ENCODE peak calls at places on chromosome 7, in seven cellular contexts. N, S, T, H, P, J and X are unnamed samples.

GRCh38 chr7:51298912-51299311 is 17.7 kb downstream of the COBL start:
- DNase-seq in N (no peak), S (no peak), T (no peak), H (no peak), P (no peak), J (no peak), X (no peak)

GRCh38 chr7:116851175-116851574 is 11.2 kb upstream of the CAPZA2 start:
- DNase-seq in N (no peak), S (no peak), T (no peak), H (no peak), P (no peak), J (no peak), X (no peak)

GRCh38 chr7:151059362-151060112 is at the start of gene SLC4A2:
- DNase-seq in N (peak), S (peak), T (peak), H (peak), P (no peak), J (peak), X (peak)

GRCh38 chr7:73647725-73648592 is 19.7 kb upstream of the VPS37D start:
- DNase-seq in N (peak), S (no peak), T (no peak), H (peak), P (no peak), J (no peak), X (no peak)

GRCh38 chr7:145050415-145050814 is 214.6 kb upstream of the TPK1 start:
- DNase-seq in N (no peak), S (no peak), T (no peak), H (no peak), P (no peak), J (no peak), X (no peak)

GRCh38 chr7:27141591-27142561 is 1.6 kb downstream of the HOXA5 start:
- DNase-seq in N (peak), S (no peak), T (no peak), H (peak), P (no peak), J (peak), X (peak)

GRCh38 chr7:28277364-28277763 is 96.8 kb upstream of the JAZF1 start:
- DNase-seq in N (no peak), S (no peak), T (no peak), H (no peak), P (no peak), J (no peak), X (no peak)

GRCh38 chr7:117322741-117323584 is at the start of gene WNT2:
- DNase-seq in N (no peak), S (no peak), T (no peak), H (no peak), P (no peak), J (no peak), X (no peak)

GRCh38 chr7:36870625-36871354 is 146.5 kb upstream of the AOAH start:
- DNase-seq in N (no peak), S (no peak), T (no peak), H (no peak), P (no peak), J (no peak), X (no peak)

GRCh38 chr7:92694211-92694610 is 104.0 kb upstream of the FAM133B start:
- DNase-seq in N (no peak), S (no peak), T (no peak), H (no peak), P (no peak), J (no peak), X (no peak)

GRCh38 chr7:929311-929711 is 25.2 kb downstream of the ADAP1 start:
- DNase-seq in N (peak), S (peak), T (no peak), H (no peak), P (no peak), J (no peak), X (no peak)

GRCh38 chr7:50733552-50733951 is 49.1 kb downstream of the GRB10 start:
- DNase-seq in N (no peak), S (no peak), T (no peak), H (peak), P (no peak), J (no peak), X (no peak)

GRCh38 chr7:19530261-19530660 is 178.6 kb downstream of the POLR1F start:
- DNase-seq in N (no peak), S (no peak), T (no peak), H (no peak), P (no peak), J (no peak), X (no peak)

GRCh38 chr7:110797656-110798055 is 293.3 kb upstream of the LRRN3 start:
- DNase-seq in N (no peak), S (no peak), T (no peak), H (no peak), P (no peak), J (no peak), X (no peak)
- H3K4me3 ChIP-seq in N (no peak), S (no peak), T (no peak), H (no peak), P (no peak), J (no peak), X (no peak)

GRCh38 chr7:112254709-112255387 is 48.4 kb downstream of the ZNF277 start:
- DNase-seq in N (no peak), S (no peak), T (no peak), H (no peak), P (no peak), J (no peak), X (no peak)

GRCh38 chr7:112254166-112254565 is 47.7 kb downstream of the ZNF277 start:
- DNase-seq in N (no peak), S (no peak), T (no peak), H (no peak), P (no peak), J (no peak), X (no peak)

GRCh38 chr7:112255388-112255720 is 48.9 kb downstream of the ZNF277 start:
- DNase-seq in N (no peak), S (no peak), T (no peak), H (no peak), P (no peak), J (no peak), X (no peak)

GRCh38 chr7:112252691-112253090 is 46.2 kb downstream of the ZNF277 start:
- DNase-seq in N (no peak), S (no peak), T (no peak), H (no peak), P (no peak), J (no peak), X (no peak)

GRCh38 chr7:112252141-112252540 is 45.6 kb downstream of the ZNF277 start:
- DNase-seq in N (no peak), S (no peak), T (no peak), H (no peak), P (no peak), J (no peak), X (no peak)
- H3K4me3 ChIP-seq in N (no peak), S (no peak), T (no peak), H (no peak), P (no peak), J (no peak), X (no peak)

DNA sequence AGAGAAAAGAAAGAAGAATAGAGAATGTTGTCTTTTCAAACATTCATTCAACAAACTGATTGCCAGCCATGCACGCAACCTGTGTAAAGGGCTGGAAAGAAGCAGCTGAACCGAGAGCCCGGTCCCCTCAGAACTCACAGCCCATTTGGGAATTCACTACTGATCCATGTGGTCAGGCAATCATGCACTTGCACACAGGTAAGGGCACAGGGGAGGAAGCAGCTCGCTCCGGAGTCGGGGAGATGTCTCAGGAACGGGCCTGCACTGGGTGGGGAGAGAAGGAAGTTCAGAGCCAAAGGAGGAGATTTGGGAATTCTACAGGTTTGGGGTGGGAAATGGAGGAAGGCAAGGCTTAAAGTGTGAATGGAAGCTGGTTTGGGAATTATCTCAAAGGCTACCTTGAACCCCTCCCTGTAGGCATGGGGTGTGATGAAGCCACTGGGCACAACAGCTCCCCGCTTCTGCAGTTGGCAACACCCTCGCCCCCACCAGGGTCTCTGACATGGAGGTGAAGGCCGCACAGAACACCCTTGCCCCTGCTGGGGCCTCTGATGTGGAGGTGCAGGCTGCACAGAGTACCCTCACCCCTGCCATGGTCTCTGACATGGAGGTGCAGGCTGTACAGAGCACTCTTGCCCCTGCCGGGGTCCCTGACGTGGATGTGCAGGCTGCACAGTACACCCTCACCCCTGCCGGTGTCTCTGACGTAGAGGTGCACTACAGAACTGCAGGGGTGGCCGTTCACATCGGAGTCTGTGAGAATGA is 194.4 kb upstream of the RNF32 start:
- DNase-seq in N (no peak), S (no peak), T (no peak), H (no peak), P (no peak), J (no peak), X (no peak)
- H3K4me3 ChIP-seq in N (no peak), S (no peak), T (no peak), H (no peak), P (no peak), J (no peak), X (no peak)

DNA sequence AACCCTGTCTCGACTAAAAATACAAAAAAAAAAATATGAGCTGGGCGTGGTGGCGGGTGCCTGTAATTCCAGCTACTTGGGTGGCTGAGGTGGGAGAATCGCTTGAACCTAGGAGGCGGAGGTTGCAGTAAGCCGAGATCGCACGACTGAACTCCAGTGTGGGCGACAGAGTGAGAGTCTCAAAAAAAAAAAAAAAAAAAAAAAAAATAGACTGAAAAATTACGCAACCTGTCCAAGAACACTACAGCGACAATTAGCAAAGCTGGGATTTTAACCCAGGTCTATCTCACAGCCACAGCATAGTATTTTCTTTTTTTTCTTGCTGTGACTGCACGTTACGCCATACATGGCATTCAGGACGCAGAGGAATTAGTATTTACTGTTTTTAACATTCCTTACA is 1.1 kb upstream of the RABGEF1 start:
- DNase-seq in N (no peak), S (no peak), T (no peak), H (no peak), P (no peak), J (no peak), X (no peak)
- H3K4me3 ChIP-seq in N (peak), S (peak), T (no peak), H (peak), P (peak), J (peak), X (peak)

GRCh38 chr7:128112781-128113221 is 81.6 kb upstream of the LRRC4 start:
- DNase-seq in N (peak), S (no peak), T (no peak), H (no peak), P (no peak), J (no peak), X (no peak)
- H3K4me3 ChIP-seq in N (no peak), S (no peak), T (no peak), H (no peak), P (no peak), J (no peak), X (no peak)